ENCODE peak calls at places on chromosome 4, in nine cellular contexts. U is CD8-positive, alpha-beta T cell; Y is upper lobe of right lung; N is lower lobe of right lung; F is IMR-90; V is body of pancreas; C is psoas muscle; E is ovary; L is SK-N-SH. D is an unnamed sample.

GRCh38 chr4:53507671-53508286 is 83.5 kb downstream of the LNX1 start:
- DNase-seq in U (no peak), Y (no peak), N (no peak), F (peak; percentile 48), V (peak; percentile 6), C (peak; percentile 88), E (no peak), L (no peak), D (no peak)

GRCh38 chr4:1793496-1793840 is 375 bp downstream of the FGFR3 start:
- DNase-seq in U (no peak), Y (peak; percentile 79), N (no peak), F (no peak), V (peak; percentile 43), C (no peak), E (no peak), L (peak; percentile 83), D (no peak)

GRCh38 chr4:101346562-101347266 is 612 bp downstream of the PPP3CA start:
- DNase-seq in U (peak; percentile 72), Y (peak; percentile 85), N (peak; percentile 77), F (peak; percentile 53), V (peak; percentile 70), C (peak; percentile 79), E (peak; percentile 73), L (no peak), D (peak; percentile 22)

GRCh38 chr4:173014113-173014558 is 154.5 kb upstream of the GALNT7 start:
- DNase-seq in U (no peak), Y (no peak), N (no peak), F (peak; percentile 85), V (no peak), C (no peak), E (no peak), L (peak; percentile 35), D (no peak)

GRCh38 chr4:185309770-185310169 is 86.0 kb downstream of the LRP2BP start:
- DNase-seq in U (no peak), Y (no peak), N (no peak), F (no peak), V (no peak), C (no peak), E (no peak), L (no peak), D (no peak)

GRCh38 chr4:123740236-123740635 is 343.6 kb downstream of the SPRY1 start:
- DNase-seq in U (no peak), Y (no peak), N (no peak), F (no peak), V (no peak), C (no peak), E (no peak), L (no peak), D (no peak)

GRCh38 chr4:123696712-123697111 is 300.1 kb downstream of the SPRY1 start:
- DNase-seq in U (no peak), Y (no peak), N (no peak), F (no peak), V (no peak), C (no peak), E (no peak), L (no peak), D (no peak)

GRCh38 chr4:143025111-143025704 is 159.5 kb upstream of the USP38 start:
- DNase-seq in U (no peak), Y (no peak), N (no peak), F (peak; percentile 33), V (peak; percentile 20), C (no peak), E (peak; percentile 27), L (no peak), D (no peak)

GRCh38 chr4:3830774-3831528 is 64.8 kb downstream of the ADRA2C start:
- DNase-seq in U (no peak), Y (no peak), N (peak; percentile 26), F (no peak), V (peak; percentile 20), C (peak; percentile 31), E (no peak), L (no peak), D (no peak)

GRCh38 chr4:39976945-39977488 is 694 bp downstream of the PDS5A start:
- DNase-seq in U (peak; percentile 51), Y (peak; percentile 76), N (peak; percentile 62), F (no peak), V (peak; percentile 32), C (peak; percentile 73), E (peak; percentile 46), L (no peak), D (no peak)

GRCh38 chr4:19005211-19005610 is 983.7 kb upstream of the LCORL start:
- DNase-seq in U (no peak), Y (no peak), N (no peak), F (peak; percentile 41), V (no peak), C (no peak), E (no peak), L (no peak), D (no peak)

GRCh38 chr4:127503111-127503510 is 129.6 kb upstream of the INTU start:
- DNase-seq in U (no peak), Y (no peak), N (no peak), F (peak; percentile 46), V (no peak), C (no peak), E (no peak), L (no peak), D (no peak)

GRCh38 chr4:64503416-64503815 is 94.2 kb upstream of the TECRL start:
- DNase-seq in U (no peak), Y (no peak), N (no peak), F (no peak), V (no peak), C (no peak), E (no peak), L (no peak), D (no peak)

GRCh38 chr4:151407018-151407417 is 2.0 kb upstream of the FHIP1A start:
- DNase-seq in U (no peak), Y (no peak), N (no peak), F (no peak), V (no peak), C (no peak), E (no peak), L (no peak), D (no peak)

GRCh38 chr4:130141651-130142050 is 1045.7 kb downstream of the C4orf33 start:
- DNase-seq in U (no peak), Y (no peak), N (no peak), F (no peak), V (no peak), C (no peak), E (no peak), L (no peak), D (no peak)

GRCh38 chr4:749771-750666 is 44.4 kb downstream of the PCGF3 start:
- DNase-seq in U (no peak), Y (no peak), N (no peak), F (peak; percentile 20), V (no peak), C (peak; percentile 49), E (no peak), L (no peak), D (no peak)

GRCh38 chr4:26441110-26441509 is 49.2 kb downstream of the CCKAR start:
- DNase-seq in U (no peak), Y (no peak), N (no peak), F (peak; percentile 73), V (no peak), C (no peak), E (peak; percentile 41), L (no peak), D (no peak)

GRCh38 chr4:159075531-159075932 is 27.3 kb upstream of the RAPGEF2 start:
- DNase-seq in U (no peak), Y (no peak), N (no peak), F (no peak), V (no peak), C (no peak), E (no peak), L (no peak), D (no peak)

GRCh38 chr4:55037728-55038127 is 87.7 kb downstream of the KDR start:
- DNase-seq in U (no peak), Y (no peak), N (no peak), F (no peak), V (no peak), C (no peak), E (no peak), L (no peak), D (no peak)

GRCh38 chr4:55038176-55038890 is 87.1 kb downstream of the KDR start:
- DNase-seq in U (no peak), Y (no peak), N (no peak), F (no peak), V (peak; percentile 49), C (no peak), E (peak; percentile 26), L (no peak), D (no peak)

GRCh38 chr4:55035892-55036291 is 89.5 kb downstream of the KDR start:
- DNase-seq in U (no peak), Y (no peak), N (no peak), F (no peak), V (no peak), C (no peak), E (no peak), L (no peak), D (no peak)

GRCh38 chr4:55033296-55033695 is 92.1 kb downstream of the KDR start:
- DNase-seq in U (no peak), Y (no peak), N (no peak), F (no peak), V (no peak), C (no peak), E (no peak), L (no peak), D (no peak)

DNA sequence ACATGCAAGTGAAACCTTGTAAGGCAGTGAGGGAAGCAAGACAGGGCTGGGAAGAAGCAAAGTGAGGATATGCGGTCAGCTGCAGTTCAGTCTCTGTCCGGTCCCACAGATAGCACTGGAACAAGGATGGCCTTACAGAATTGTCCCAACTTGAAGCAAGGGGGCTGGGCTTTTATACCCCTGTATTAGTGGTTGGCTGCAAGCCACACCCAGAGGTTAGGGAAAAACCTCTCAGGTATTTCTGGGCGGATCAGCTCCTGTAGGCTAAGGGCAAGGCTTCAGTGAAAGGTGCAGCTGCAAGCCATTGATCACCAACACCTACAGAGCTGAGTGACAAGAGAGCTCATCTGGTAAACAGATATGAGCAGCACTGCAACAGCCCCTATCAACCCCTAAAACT is 89.0 kb downstream of the KDR start:
- DNase-seq in U (no peak), Y (no peak), N (no peak), F (no peak), V (no peak), C (no peak), E (no peak), L (no peak), D (no peak)
- H3K4me1 ChIP-seq in U (no peaks in the 10 kb centered on the region), Y (peaks cover 42% of the 10 kb centered on the region), N (peaks cover 41% of the 10 kb centered on the region), F (no peaks in the 10 kb centered on the region), V (peaks cover 11% of the 10 kb centered on the region), C (no peaks in the 10 kb centered on the region), E (no peaks in the 10 kb centered on the region), L (no peaks in the 10 kb centered on the region), D (no peaks in the 10 kb centered on the region)

GRCh38 chr4:139886798-139887197 is 221.2 kb downstream of the MGST2 start:
- DNase-seq in U (no peak), Y (no peak), N (no peak), F (no peak), V (no peak), C (no peak), E (no peak), L (no peak), D (no peak)
- H3K4me3 ChIP-seq in U (no peak overlapping the region), Y (peak overlapping the region; percentile 42), N (peak overlapping the region; percentile 35), F (no peak overlapping the region), V (no peak overlapping the region), C (peak overlapping the region; percentile 13), E (peak overlapping the region; percentile 28), L (peak overlapping the region; percentile 52), D (peak overlapping the region; percentile 12)

GRCh38 chr4:20281453-20281852 is 29.7 kb downstream of the SLIT2 start:
- DNase-seq in U (no peak), Y (no peak), N (no peak), F (no peak), V (no peak), C (no peak), E (no peak), L (no peak), D (no peak)
- H3K4me1 ChIP-seq in U (no peaks in the 10 kb centered on the region), Y (no peaks in the 10 kb centered on the region), N (no peaks in the 10 kb centered on the region), F (no peaks in the 10 kb centered on the region), V (no peaks in the 10 kb centered on the region), C (no peaks in the 10 kb centered on the region), E (no peaks in the 10 kb centered on the region), L (no peaks in the 10 kb centered on the region), D (no peaks in the 10 kb centered on the region)

GRCh38 chr4:86089053-86089452 is 270.8 kb downstream of the MAPK10 start:
- DNase-seq in U (no peak), Y (no peak), N (no peak), F (no peak), V (no peak), C (no peak), E (no peak), L (no peak), D (no peak)
- H3K4me3 ChIP-seq in U (no peak overlapping the region), Y (no peak overlapping the region), N (no peak overlapping the region), F (no peak overlapping the region), V (no peak overlapping the region), C (no peak overlapping the region), E (no peak overlapping the region), L (no peak overlapping the region), D (no peak overlapping the region)